ENCODE peak calls at places on chromosomes 6 and 20, in ten cellular contexts. Y is GM12865; B is activated CD8-positive, alpha-beta memory T cell treated with anti-CD3 and anti-CD28 coated beads for 1 hour; Q is endothelial cell of umbilical vein; N is activated T-cell treated with anti-CD3 and anti-CD28 coated beads for 24 hours; M is putamen; H is heart left ventricle; F is Calu3; I is RPMI7951; C is stimulated activated naive CD8-positive, alpha-beta T cell treated with anti-CD3 and anti-CD28 coated beads, Interleukin-15, Interleukin-2, amounts not matched to agents 100 U/mL and 50 U/mL, for 24 hours. L is an unnamed sample.

GRCh38 chr6:37109714-37110454 is 60.1 kb upstream of the PIM1 start:
- DNase-seq in Y (no peak), B (no peak), Q (no peak), N (no peak), M (no peak), H (no peak), F (no peak), I (no peak), C (no peak), L (no peak)

GRCh38 chr6:117264487-117265424 is 602 bp upstream of the VGLL2 start:
- DNase-seq in Y (peak; percentile 44), B (no peak), Q (no peak), N (no peak), M (no peak), H (no peak), F (no peak), I (peak; percentile 23), C (no peak), L (no peak)

GRCh38 chr6:31336872-31337496 is 20.0 kb downstream of the HLA-B start:
- DNase-seq in Y (no peak), B (no peak), Q (peak; percentile 20), N (no peak), M (no peak), H (no peak), F (no peak), I (no peak), C (no peak), L (no peak)

GRCh38 chr6:87730310-87730709 is 28.3 kb upstream of the AKIRIN2 start:
- DNase-seq in Y (no peak), B (no peak), Q (no peak), N (no peak), M (no peak), H (peak; percentile 76), F (no peak), I (peak; percentile 40), C (no peak), L (no peak)

GRCh38 chr20:36818831-36819230 is 45.3 kb upstream of the DSN1 start:
- DNase-seq in Y (no peak), B (no peak), Q (peak; percentile 36), N (no peak), M (no peak), H (no peak), F (no peak), I (no peak), C (no peak), L (no peak)

GRCh38 chr20:62318411-62319345 is 15.9 kb downstream of the ADRM1 start:
- DNase-seq in Y (no peak), B (no peak), Q (no peak), N (no peak), M (no peak), H (no peak), F (no peak), I (peak; percentile 65), C (no peak), L (no peak)

GRCh38 chr6:53615633-53616449 is 49.7 kb downstream of the KLHL31 start:
- DNase-seq in Y (no peak), B (no peak), Q (no peak), N (no peak), M (peak; percentile 26), H (no peak), F (peak; percentile 71), I (peak; percentile 55), C (no peak), L (no peak)

GRCh38 chr6:13370623-13371022 is 42.3 kb upstream of the TBC1D7 start:
- DNase-seq in Y (no peak), B (no peak), Q (no peak), N (no peak), M (no peak), H (no peak), F (no peak), I (no peak), C (no peak), L (no peak)

GRCh38 chr6:121830759-121831158 is 395.3 kb downstream of the GJA1 start:
- DNase-seq in Y (no peak), B (no peak), Q (no peak), N (no peak), M (no peak), H (no peak), F (no peak), I (no peak), C (no peak), L (no peak)

GRCh38 chr6:113466526-113466925 is 390.6 kb upstream of the MARCKS start:
- DNase-seq in Y (no peak), B (no peak), Q (no peak), N (no peak), M (no peak), H (no peak), F (no peak), I (no peak), C (no peak), L (no peak)

GRCh38 chr20:35395728-35396127 is 16.0 kb downstream of the UQCC1 start:
- DNase-seq in Y (no peak), B (no peak), Q (peak; percentile 48), N (no peak), M (no peak), H (no peak), F (no peak), I (no peak), C (no peak), L (no peak)

GRCh38 chr6:52573295-52573694 is 3.6 kb downstream of the TRAM2 start:
- DNase-seq in Y (no peak), B (no peak), Q (peak; percentile 37), N (no peak), M (no peak), H (no peak), F (no peak), I (peak; percentile 53), C (no peak), L (peak; percentile 63)

GRCh38 chr6:132962936-132963579 is 148.7 kb downstream of the RPS12 start:
- DNase-seq in Y (peak; percentile 73), B (no peak), Q (peak; percentile 82), N (peak; percentile 41), M (peak; percentile 11), H (peak; percentile 76), F (peak; percentile 89), I (peak; percentile 51), C (peak; percentile 74), L (peak; percentile 64)

GRCh38 chr20:4226330-4227084 is 211.1 kb upstream of the RNF24 start:
- DNase-seq in Y (no peak), B (no peak), Q (no peak), N (no peak), M (no peak), H (no peak), F (no peak), I (no peak), C (no peak), L (no peak)